ENCODE peak calls at places on chromosomes 13 and 19, in ten cellular contexts. V is left cardiac atrium; U is Ammon's horn; X is heart right ventricle; I is frontal cortex; A is T-helper 1 cell; Z is amygdala; H is stimulated activated CD8-positive, alpha-beta memory T cell treated with anti-CD3 and anti-CD28 coated beads, Interleukin-4, amount 100 ng/mL, for 24 hours; F is T follicular helper cell; B is T-helper 2 cell. C is an unnamed sample.

GRCh38 chr19:57558525-57558924 is 1.1 kb downstream of the ZNF550 start:
- DNase-seq in V (no peak), U (no peak), X (no peak), I (no peak), A (no peak), Z (no peak), H (no peak), F (no peak), B (no peak), C (no peak)

GRCh38 chr13:31962661-31963345 is 68.8 kb upstream of the FRY start:
- DNase-seq in V (no peak), U (no peak), X (no peak), I (no peak), A (no peak), Z (no peak), H (no peak), F (no peak), B (no peak), C (no peak)

GRCh38 chr19:16457195-16457953 is 14.4 kb downstream of the EPS15L1 start:
- DNase-seq in V (peak), U (no peak), X (peak), I (no peak), A (no peak), Z (peak), H (no peak), F (no peak), B (no peak), C (no peak)

GRCh38 chr13:23856008-23856750 is 33.0 kb downstream of the MIPEP start:
- DNase-seq in V (no peak), U (peak), X (no peak), I (no peak), A (no peak), Z (no peak), H (no peak), F (no peak), B (no peak), C (no peak)

GRCh38 chr13:112605531-112605990 is 17.6 kb upstream of the TUBGCP3 start:
- DNase-seq in V (no peak), U (no peak), X (no peak), I (no peak), A (no peak), Z (no peak), H (no peak), F (no peak), B (no peak), C (no peak)

GRCh38 chr19:46533085-46534081 is 37.7 kb upstream of the PNMA8B start:
- DNase-seq in V (no peak), U (peak), X (no peak), I (no peak), A (no peak), Z (peak), H (no peak), F (no peak), B (no peak), C (peak)

GRCh38 chr19:45824041-45824471 is 8.9 kb upstream of the RSPH6A start:
- DNase-seq in V (no peak), U (peak), X (no peak), I (no peak), A (no peak), Z (peak), H (no peak), F (no peak), B (no peak), C (no peak)

GRCh38 chr13:100130930-100131511 is 42.1 kb downstream of the PCCA start:
- DNase-seq in V (no peak), U (peak), X (no peak), I (no peak), A (no peak), Z (no peak), H (no peak), F (no peak), B (no peak), C (no peak)

GRCh38 chr19:17794731-17795494 is at the start of gene B3GNT3:
- DNase-seq in V (peak), U (no peak), X (peak), I (no peak), A (no peak), Z (no peak), H (no peak), F (peak), B (no peak), C (no peak)

GRCh38 chr19:7681336-7682174 is 922 bp downstream of the TRAPPC5 start:
- DNase-seq in V (peak), U (peak), X (peak), I (peak), A (peak), Z (peak), H (peak), F (peak), B (peak), C (peak)